ENCODE peak calls at places on chromosomes 5 and 9, in five cellular contexts. B is naive thymus-derived CD4-positive, alpha-beta T cell; W is NCI-H2171 treated with DMSO at 0.1 percent for 48 hours; N is germinal center; D is activated CD4-positive, CD25-positive, alpha-beta regulatory T cell treated with anti-CD3 and anti-CD28 coated beads, Interleukin-2, amount 50 U/mL, for 16 hours. S is an unnamed sample.

GRCh38 chr5:84168841-84169240 is 215.8 kb downstream of the EDIL3 start:
- DNase-seq in N (no peak), B (no peak), W (no peak), D (no peak), S (no peak)

GRCh38 chr5:55226934-55227737 is at the start of gene MCIDAS:
- DNase-seq in N (peak), W (peak), D (no peak), B (no peak), S (peak)

GRCh38 chr9:124830593-124830992 is 22.7 kb upstream of the WDR38 start:
- DNase-seq in B (no peak), N (no peak), W (no peak), D (no peak), S (no peak)

GRCh38 chr9:3768698-3769458 is 243.1 kb upstream of the RFX3 start:
- DNase-seq in D (no peak), B (no peak), N (no peak), W (no peak), S (no peak)

GRCh38 chr9:114898741-114899140 is 31.6 kb downstream of the TNFSF8 start:
- DNase-seq in W (no peak), B (peak), D (peak), N (peak), S (peak)

GRCh38 chr9:93645921-93646639 is 69.7 kb downstream of the PHF2 start:
- DNase-seq in D (no peak), B (no peak), N (no peak), W (no peak), S (no peak)

GRCh38 chr9:17291766-17292165 is 156.9 kb downstream of the CNTLN start:
- DNase-seq in B (no peak), D (no peak), W (no peak), N (no peak), S (no peak)

GRCh38 chr5:170327168-170327567 is 29.6 kb upstream of the LCP2 start:
- DNase-seq in W (no peak), N (no peak), D (no peak), B (no peak), S (no peak)

GRCh38 chr5:172553167-172553566 is 87.9 kb upstream of the NEURL1B start:
- DNase-seq in N (no peak), B (no peak), D (no peak), W (no peak), S (no peak)

GRCh38 chr5:149345892-149346222 is 558 bp downstream of the GRPEL2 start:
- DNase-seq in N (peak), D (no peak), W (no peak), B (no peak), S (no peak)

GRCh38 chr5:122493776-122494518 is 181.9 kb downstream of the SNCAIP start:
- DNase-seq in N (no peak), D (no peak), W (no peak), B (no peak), S (no peak)

GRCh38 chr9:81619353-81620008 is 69.9 kb downstream of the TLE1 start:
- DNase-seq in N (no peak), W (no peak), B (no peak), D (no peak), S (no peak)

GRCh38 chr5:120535900-120536299 is 71.8 kb downstream of the PRR16 start:
- DNase-seq in N (no peak), D (no peak), W (no peak), B (no peak), S (no peak)

GRCh38 chr9:118640836-118641557 is 728.2 kb downstream of the BRINP1 start:
- DNase-seq in W (no peak), D (no peak), N (no peak), B (no peak), S (no peak)

GRCh38 chr5:2755811-2756210 is 4.3 kb upstream of the IRX2 start:
- DNase-seq in W (no peak), N (no peak), B (no peak), D (no peak), S (no peak)

GRCh38 chr5:38258319-38259061 is at the start of gene EGFLAM:
- DNase-seq in D (no peak), N (no peak), W (peak), B (no peak), S (no peak)

GRCh38 chr9:85237478-85237877 is 504.3 kb downstream of the AGTPBP1 start:
- DNase-seq in W (no peak), N (no peak), D (no peak), B (no peak), S (no peak)

GRCh38 chr9:19409406-19410194 is 791 bp downstream of the ACER2 start:
- DNase-seq in B (peak), W (peak), D (no peak), N (peak), S (no peak)

GRCh38 chr5:116543501-116543900 is 31.1 kb downstream of the SEMA6A start:
- DNase-seq in N (no peak), D (no peak), B (no peak), W (no peak), S (no peak)

GRCh38 chr9:64057553-64057952 is 1227.5 kb downstream of the FOXD4L5 start:
- DNase-seq in B (no peak), N (no peak), W (no peak), D (no peak), S (no peak)

GRCh38 chr9:101578378-101578777 is 16.4 kb downstream of the PPP3R2 start:
- DNase-seq in W (no peak), N (peak), D (no peak), B (no peak), S (no peak)

GRCh38 chr5:150278916-150279315 is 10.7 kb downstream of the CAMK2A start:
- DNase-seq in D (no peak), W (no peak), N (no peak), B (no peak), S (no peak)

GRCh38 chr5:152622628-152623027 is 217.5 kb upstream of the NMUR2 start:
- DNase-seq in B (no peak), D (no peak), N (no peak), W (peak), S (no peak)

GRCh38 chr5:59360130-59360555 is 533.4 kb downstream of the PDE4D start:
- DNase-seq in D (no peak), N (no peak), W (no peak), B (no peak), S (no peak)

GRCh38 chr5:84573017-84573712 is 188.5 kb upstream of the EDIL3 start:
- DNase-seq in B (no peak), D (no peak), N (no peak), W (no peak), S (no peak)

GRCh38 chr9:805151-805550 is 36.3 kb upstream of the DMRT1 start:
- DNase-seq in B (no peak), W (no peak), N (no peak), D (no peak), S (no peak)

GRCh38 chr5:139640432-139641115 is 7.6 kb upstream of the CXXC5 start:
- DNase-seq in W (no peak), D (no peak), N (no peak), B (no peak), S (no peak)

GRCh38 chr5:6714221-6715041 is 1.2 kb downstream of the TENT4A start:
- DNase-seq in D (no peak), N (peak), W (no peak), B (peak), S (no peak)

GRCh38 chr9:81832571-81833285 is 95.5 kb upstream of the SPATA31D4 start:
- DNase-seq in W (no peak), N (no peak), D (no peak), B (no peak), S (no peak)

GRCh38 chr5:151740958-151741373 is 17.5 kb downstream of the ATOX1 start:
- DNase-seq in N (no peak), W (no peak), D (no peak), B (no peak), S (no peak)

GRCh38 chr5:2817031-2817603 is 65.6 kb upstream of the IRX2 start:
- DNase-seq in N (no peak), W (peak), D (no peak), B (no peak), S (no peak)

GRCh38 chr9:117704024-117704575 is at the start of gene TLR4:
- DNase-seq in W (no peak), N (peak), B (no peak), D (no peak), S (peak)

GRCh38 chr5:132528866-132529634 is 14.3 kb downstream of the IL5 start:
- DNase-seq in B (no peak), N (peak), W (no peak), D (no peak), S (no peak)

GRCh38 chr5:144187699-144188294 is 17.1 kb downstream of the KCTD16 start:
- DNase-seq in B (peak), N (peak), W (no peak), D (peak), S (peak)